ENCODE peak calls at places on chromosomes 11 and 22, in seven cellular contexts. Y is iris pigment epithelial cell; R is mucosa of descending colon; L is fibroblast of lung; F is NCI-H1417; P is activated effector memory CD4-positive, alpha-beta T cell treated with Interleukin-2 at 50 U/mL for 16 hours; N is cardiac muscle cell. H is an unnamed sample.

GRCh38 chr11:130761560-130762220 is 154.6 kb downstream of the SNX19 start:
- DNase-seq in Y (no peak), R (no peak), L (no peak), F (no peak), P (no peak), N (no peak), H (no peak)

GRCh38 chr22:41919357-41920224 is 4.7 kb upstream of the SHISA8 start:
- DNase-seq in Y (no peak), R (peak; percentile 89), L (peak; percentile 16), F (no peak), P (no peak), N (peak; percentile 75), H (peak; percentile 14)

GRCh38 chr11:8099291-8099899 is 18.4 kb downstream of the TUB start:
- DNase-seq in Y (peak; percentile 82), R (no peak), L (peak; percentile 67), F (peak; percentile 46), P (peak; percentile 44), N (peak; percentile 68), H (peak; percentile 75)

GRCh38 chr22:20728523-20729190 is 45.3 kb upstream of the SERPIND1 start:
- DNase-seq in Y (no peak), R (peak; percentile 18), L (no peak), F (no peak), P (no peak), N (no peak), H (no peak)

GRCh38 chr11:30583505-30584280 is 2.5 kb downstream of the MPPED2 start:
- DNase-seq in Y (no peak), R (peak; percentile 36), L (no peak), F (no peak), P (no peak), N (peak; percentile 70), H (no peak)

GRCh38 chr11:70913715-70914231 is 338.6 kb downstream of the SHANK2 start:
- DNase-seq in Y (no peak), R (peak; percentile 80), L (no peak), F (peak; percentile 98), P (no peak), N (peak; percentile 31), H (no peak)

GRCh38 chr11:46065681-46066080 is 55.6 kb downstream of the PHF21A start:
- DNase-seq in Y (no peak), R (no peak), L (no peak), F (no peak), P (no peak), N (no peak), H (no peak)

GRCh38 chr11:27375370-27375769 is 12.4 kb upstream of the CCDC34 start:
- DNase-seq in Y (no peak), R (no peak), L (no peak), F (no peak), P (no peak), N (no peak), H (no peak)

GRCh38 chr22:28112548-28113043 is 193.5 kb upstream of the PITPNB start:
- DNase-seq in Y (peak; percentile 41), R (no peak), L (peak; percentile 66), F (no peak), P (no peak), N (peak; percentile 68), H (peak; percentile 59)

GRCh38 chr22:29668681-29669080 is 51.1 kb upstream of the CABP7 start:
- DNase-seq in Y (no peak), R (no peak), L (no peak), F (no peak), P (no peak), N (no peak), H (no peak)

GRCh38 chr11:87176044-87176443 is 138.3 kb downstream of the TMEM135 start:
- DNase-seq in Y (peak; percentile 28), R (no peak), L (peak; percentile 29), F (no peak), P (no peak), N (no peak), H (peak; percentile 76)

GRCh38 chr22:37414288-37414687 is 13.0 kb downstream of the ELFN2 start:
- DNase-seq in Y (no peak), R (no peak), L (no peak), F (no peak), P (no peak), N (no peak), H (no peak)

GRCh38 chr22:32736746-32737145 is 64.8 kb upstream of the TIMP3 start:
- DNase-seq in Y (no peak), R (no peak), L (no peak), F (no peak), P (no peak), N (no peak), H (no peak)

H was measured in M059J.